ENCODE peak calls at places on chromosomes 7 and 10, in six cellular contexts. E is globus pallidus, S is BE2C, V is psoas muscle, J is NCI-H1105, X is gastrocnemius medialis. A is an unnamed sample.

GRCh38 chr7:39633563-39634550 is 10.5 kb downstream of the RALA start:
- DNase-seq in E (no peak), V (no peak), J (no peak), X (no peak), S (no peak), A (no peak)

GRCh38 chr7:28807396-28807994 is 150.6 kb downstream of the TRIL start:
- DNase-seq in V (no peak), X (no peak), J (no peak), S (no peak), E (no peak), A (no peak)

GRCh38 chr10:103768345-103768744 is 87.0 kb downstream of the SH3PXD2A start:
- DNase-seq in V (no peak), S (no peak), J (no peak), X (no peak), E (no peak), A (no peak)

GRCh38 chr10:95559466-95559865 is 1.7 kb downstream of the SORBS1 start:
- DNase-seq in S (no peak), J (no peak), E (no peak), V (no peak), X (no peak), A (no peak)

GRCh38 chr10:43823237-43823605 is 174.5 kb upstream of the ZNF32 start:
- DNase-seq in X (no peak), S (no peak), J (no peak), E (no peak), V (no peak), A (no peak)

GRCh38 chr7:16978358-16979244 is 96.8 kb upstream of the AGR3 start:
- DNase-seq in X (no peak), J (no peak), V (no peak), S (no peak), E (no peak), A (no peak)

GRCh38 chr7:33873981-33874750 is 31.2 kb upstream of the BMPER start:
- DNase-seq in X (no peak), S (no peak), J (no peak), E (no peak), V (no peak), A (no peak)

GRCh38 chr10:104657458-104657857 is 16.4 kb downstream of the SORCS3 start:
- DNase-seq in J (no peak), S (no peak), X (no peak), V (no peak), E (no peak), A (no peak)

GRCh38 chr10:111200505-111201186 is 123.8 kb downstream of the ADRA2A start:
- DNase-seq in X (no peak), J (peak; percentile 48), E (no peak), V (no peak), S (no peak), A (peak; percentile 66)

GRCh38 chr7:37508063-37508462 is 59.4 kb upstream of the ELMO1 start:
- DNase-seq in E (peak; percentile 54), S (no peak), J (no peak), V (no peak), X (no peak), A (no peak)

A was measured in NCI-H748 treated with DMSO at 0.1 percent for 48 hours.